ENCODE peak calls at places on chromosome 16, in eight cellular contexts. T is prostate gland, S is heart right ventricle, N is heart left ventricle, Y is mucosa of descending colon, G is left ventricle myocardium inferior, K is BJ, Z is fibroblast of lung. O is an unnamed sample. For H3K36me3, the result is how much of the 10 kb centered on the place peaks cover.

GRCh38 chr16:57093845-57094564 is 1.6 kb downstream of the CPNE2 start:
- DNase-seq in N (no peak), T (no peak), G (no peak), K (no peak), S (no peak), Z (no peak), Y (peak), O (no peak)

GRCh38 chr16:3542601-3543373 is 34.4 kb downstream of the NLRC3 start:
- DNase-seq in T (no peak), N (no peak), K (no peak), Y (no peak), G (no peak), Z (no peak), S (no peak), O (no peak)

GRCh38 chr16:85428168-85428898 is 184.8 kb upstream of the GSE1 start:
- DNase-seq in N (peak), T (no peak), Y (peak), G (peak), K (no peak), S (peak), Z (no peak), O (no peak)

GRCh38 chr16:3731126-3731935 is 14.0 kb upstream of the TRAP1 start:
- DNase-seq in T (no peak), Z (no peak), S (no peak), G (no peak), K (no peak), N (no peak), Y (no peak), O (no peak)

GRCh38 chr16:24849641-24850040 is 3.9 kb downstream of the SLC5A11 start:
- DNase-seq in T (no peak), Z (no peak), N (no peak), S (no peak), K (no peak), G (no peak), Y (no peak), O (no peak)

GRCh38 chr16:67563708-67564468 is 1.6 kb downstream of the CTCF start:
- DNase-seq in T (peak), S (no peak), N (no peak), G (no peak), K (no peak), Z (peak), Y (no peak), O (no peak)

GRCh38 chr16:4293822-4294457 is 21.1 kb upstream of the TFAP4 start:
- DNase-seq in K (no peak), S (peak), Z (peak), T (peak), N (peak), G (peak), Y (no peak), O (no peak)

GRCh38 chr16:65070831-65071230 is 51.0 kb downstream of the CDH11 start:
- DNase-seq in T (no peak), Y (peak), K (peak), S (peak), N (no peak), G (peak), Z (peak), O (peak)

GRCh38 chr16:73993878-73994277 is 302.7 kb upstream of the PSMD7 start:
- DNase-seq in Y (no peak), Z (no peak), N (no peak), T (no peak), S (no peak), G (no peak), K (no peak), O (no peak)

GRCh38 chr16:1770328-1771071 is 843 bp downstream of the NME3 start:
- DNase-seq in Z (peak), G (peak), K (no peak), N (no peak), S (peak), Y (peak), T (peak), O (no peak)

GRCh38 chr16:87671715-87672270 is 69.5 kb downstream of the JPH3 start:
- DNase-seq in G (no peak), K (no peak), T (no peak), S (no peak), N (no peak), Y (no peak), Z (no peak), O (no peak)

GRCh38 chr16:24118126-24118821 is 137.9 kb upstream of the CACNG3 start:
- DNase-seq in G (no peak), Z (no peak), Y (no peak), T (no peak), K (no peak), N (no peak), S (no peak), O (no peak)

GRCh38 chr16:67881557-67882220 is 3.0 kb upstream of the NRN1L start:
- DNase-seq in Z (no peak), G (peak), S (peak), K (no peak), N (no peak), Y (no peak), T (no peak), O (no peak)

GRCh38 chr16:68739964-68740627 is 3.0 kb downstream of the CDH1 start:
- DNase-seq in K (no peak), G (no peak), T (no peak), Z (no peak), N (no peak), S (no peak), Y (no peak), O (no peak)

GRCh38 chr16:50152386-50152806 is 710 bp upstream of the TENT4B start:
- DNase-seq in Y (no peak), Z (peak), S (no peak), T (peak), G (peak), N (peak), K (no peak), O (no peak)

GRCh38 chr16:56477096-56477878 is 25.9 kb downstream of the OGFOD1 start:
- DNase-seq in G (no peak), K (peak), T (no peak), N (no peak), S (no peak), Z (peak), Y (no peak), O (peak)

GRCh38 chr16:4404247-4404966 is 12.0 kb downstream of the CORO7 start:
- DNase-seq in Y (peak), K (no peak), S (no peak), Z (no peak), N (peak), G (peak), T (no peak), O (no peak)

GRCh38 chr16:26371349-26371869 is 679.6 kb downstream of the HS3ST4 start:
- DNase-seq in Z (no peak), T (no peak), Y (no peak), N (no peak), S (no peak), K (no peak), G (no peak), O (no peak)

GRCh38 chr16:354286-354881 is 1.9 kb upstream of the AXIN1 start:
- DNase-seq in N (no peak), Y (no peak), T (peak), S (peak), Z (no peak), G (no peak), K (no peak), O (no peak)

GRCh38 chr16:3879258-3879886 is 1.1 kb downstream of the CREBBP start:
- DNase-seq in T (peak), K (no peak), N (peak), S (peak), G (peak), Z (no peak), Y (no peak), O (no peak)

GRCh38 chr16:54402270-54402669 is 115.7 kb upstream of the IRX3 start:
- DNase-seq in T (no peak), G (peak), Y (no peak), S (peak), K (no peak), Z (no peak), N (peak), O (no peak)

GRCh38 chr16:11994187-11995119 is 17.9 kb downstream of the SNX29 start:
- DNase-seq in N (peak), Y (no peak), G (no peak), T (no peak), K (no peak), Z (no peak), S (no peak), O (no peak)

GRCh38 chr16:87948119-87948545 is 3.1 kb upstream of the BANP start:
- DNase-seq in G (no peak), N (no peak), S (no peak), K (no peak), T (no peak), Z (no peak), Y (no peak), O (no peak)

GRCh38 chr16:17395849-17396480 is 74.8 kb downstream of the XYLT1 start:
- DNase-seq in Y (no peak), G (no peak), K (no peak), N (no peak), S (no peak), T (no peak), Z (peak), O (no peak)

GRCh38 chr16:380837-381787 is 666 bp downstream of the PGAP6 start:
- DNase-seq in Y (peak), G (no peak), Z (no peak), K (no peak), T (no peak), N (peak), S (peak), O (no peak)

GRCh38 chr16:81609323-81609892 is 164.8 kb downstream of the CMIP start:
- DNase-seq in S (no peak), T (no peak), Y (no peak), G (no peak), Z (no peak), N (peak), K (no peak), O (no peak)

GRCh38 chr16:81612351-81613170 is 166.5 kb upstream of the PLCG2 start:
- DNase-seq in K (no peak), N (peak), T (peak), Y (no peak), Z (no peak), G (peak), S (peak), O (no peak)

GRCh38 chr16:81610144-81610842 is 165.7 kb downstream of the CMIP start:
- DNase-seq in G (peak), N (peak), Y (peak), S (peak), Z (peak), T (peak), K (no peak), O (no peak)

GRCh38 chr16:81611721-81612120 is 167.1 kb downstream of the CMIP start:
- DNase-seq in N (peak), G (no peak), Y (no peak), T (no peak), S (no peak), K (no peak), Z (no peak), O (no peak)

DNA sequence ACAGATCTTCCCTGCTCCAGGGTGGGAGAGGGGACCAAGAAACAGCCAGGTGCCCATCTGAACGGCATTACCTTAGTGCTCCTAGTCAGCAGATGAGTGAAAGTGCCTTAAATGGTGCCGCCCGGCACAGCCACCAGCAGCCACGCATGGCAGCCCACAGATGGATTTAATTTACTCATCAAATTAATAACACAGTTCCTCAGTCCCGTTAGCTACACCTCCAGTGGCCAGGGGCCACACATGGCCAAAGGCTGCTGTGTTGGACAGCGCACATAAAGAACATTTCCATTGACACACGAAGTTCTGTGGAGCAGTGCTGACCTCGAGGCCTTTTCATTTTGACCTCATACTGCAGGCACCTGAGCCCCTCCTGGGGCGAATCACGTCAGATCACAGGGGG is 166.3 kb downstream of the CMIP start:
- DNase-seq in Z (no peak), G (no peak), K (no peak), S (no peak), N (peak), T (no peak), Y (no peak), O (no peak)
- H3K36me3 ChIP-seq in Z (under half), G (under half), K (under half), S (under half), N (under half), T (under half), Y (under half), O (under half)

GRCh38 chr16:29986231-29986630 is 9.2 kb downstream of the HIRIP3 start:
- DNase-seq in N (no peak), Y (peak), S (no peak), Z (no peak), K (no peak), G (no peak), T (no peak), O (no peak)
- H3K36me3 ChIP-seq in N (half or more), Y (under half), S (under half), Z (under half), K (half or more), G (half or more), T (half or more), O (under half)

GRCh38 chr16:75292691-75293090 is 41.3 kb upstream of the BCAR1 start:
- DNase-seq in S (no peak), Y (no peak), T (no peak), K (no peak), N (no peak), Z (no peak), G (no peak), O (no peak)

GRCh38 chr16:75293173-75293572 is 41.7 kb upstream of the BCAR1 start:
- DNase-seq in Y (no peak), G (no peak), Z (no peak), S (no peak), K (no peak), T (no peak), N (no peak), O (no peak)

GRCh38 chr16:75296606-75297005 is 45.2 kb upstream of the BCAR1 start:
- DNase-seq in S (peak), K (no peak), T (no peak), Y (no peak), N (no peak), Z (peak), G (peak), O (no peak)

GRCh38 chr16:75293746-75294145 is 42.3 kb upstream of the BCAR1 start:
- DNase-seq in T (no peak), Y (no peak), K (no peak), G (no peak), S (no peak), Z (no peak), N (no peak), O (no peak)

GRCh38 chr16:75294773-75295172 is 43.3 kb upstream of the BCAR1 start:
- DNase-seq in G (no peak), K (no peak), N (no peak), Z (no peak), S (no peak), Y (no peak), T (no peak), O (no peak)
- H3K36me3 ChIP-seq in G (under half), K (under half), N (half or more), Z (under half), S (under half), Y (under half), T (under half), O (under half)

GRCh38 chr16:83907926-83908325 is 9.0 kb downstream of the MLYCD start:
- DNase-seq in N (no peak), K (no peak), G (no peak), Y (no peak), S (no peak), T (no peak), Z (no peak), O (no peak)
- H3K36me3 ChIP-seq in N (half or more), K (under half), G (half or more), Y (under half), S (under half), T (under half), Z (under half), O (under half)

GRCh38 chr16:23080747-23081146 is 68.5 kb downstream of the USP31 start:
- DNase-seq in N (no peak), G (no peak), K (no peak), Y (no peak), Z (no peak), S (no peak), T (no peak), O (no peak)
- H3K36me3 ChIP-seq in N (half or more), G (half or more), K (under half), Y (under half), Z (under half), S (under half), T (under half), O (under half)

O was measured in kidney epithelial cell.